ENCODE peak calls at places on chromosomes 16 and 17, in four cellular contexts. Z, H, A and L are unnamed samples.

GRCh38 chr17:49388692-49389513 is 25.8 kb downstream of the PHB1 start:
- DNase-seq in Z (no peak), H (no peak), A (no peak), L (no peak)

GRCh38 chr17:148757-149156 is 11.4 kb downstream of the SCGB1C2 start:
- DNase-seq in Z (no peak), H (peak; percentile 20), A (no peak), L (peak; percentile 64)

GRCh38 chr16:65867276-65867990 is 499.1 kb upstream of the CDH5 start:
- DNase-seq in Z (no peak), H (no peak), A (no peak), L (no peak)

GRCh38 chr16:57235128-57236092 is 9.6 kb upstream of the ARL2BP start:
- DNase-seq in Z (no peak), H (no peak), A (no peak), L (no peak)

GRCh38 chr17:29930399-29931010 is 477 bp upstream of the SSH2 start:
- DNase-seq in Z (peak; percentile 55), H (no peak), A (peak; percentile 4), L (no peak)

GRCh38 chr16:57946181-57946801 is 24.6 kb downstream of the CNGB1 start:
- DNase-seq in Z (no peak), H (no peak), A (no peak), L (no peak)

GRCh38 chr17:20992416-20992815 is 50.4 kb downstream of the USP22 start:
- DNase-seq in Z (no peak), H (no peak), A (no peak), L (peak; percentile 47)

GRCh38 chr16:27776556-27776955 is 226.6 kb downstream of the KATNIP start:
- DNase-seq in Z (no peak), H (no peak), A (no peak), L (no peak)

GRCh38 chr16:85055503-85056210 is 28.1 kb downstream of the KIAA0513 start:
- DNase-seq in Z (no peak), H (peak; percentile 64), A (peak; percentile 47), L (no peak)

GRCh38 chr17:78853926-78854394 is 13.3 kb upstream of the USP36 start:
- DNase-seq in Z (no peak), H (no peak), A (no peak), L (no peak)
- TF ChIP-seq POLR2AphosphoS5 in Z (no peak), H (no peak), A (peak; percentile 33), L (no peak)

GRCh38 chr17:17882182-17882581 is 45.4 kb upstream of the SREBF1 start:
- DNase-seq in Z (peak; percentile 46), H (no peak), A (no peak), L (no peak)

GRCh38 chr17:17883801-17884200 is 47.0 kb upstream of the SREBF1 start:
- DNase-seq in Z (no peak), H (no peak), A (no peak), L (no peak)

GRCh38 chr17:17876959-17877547 is 40.3 kb upstream of the SREBF1 start:
- DNase-seq in Z (no peak), H (no peak), A (peak; percentile 49), L (no peak)

GRCh38 chr17:17877548-17878358 is 41.0 kb upstream of the SREBF1 start:
- DNase-seq in Z (peak; percentile 59), H (peak; percentile 72), A (peak; percentile 87), L (peak; percentile 75)

GRCh38 chr17:17880577-17881196 is 43.9 kb upstream of the SREBF1 start:
- DNase-seq in Z (no peak), H (no peak), A (no peak), L (no peak)
- TF ChIP-seq POLR2AphosphoS5 in Z (no peak), H (no peak), A (no peak), L (no peak)

GRCh38 chr17:77462101-77462500 is 321.3 kb downstream of the SEC14L1 start:
- DNase-seq in Z (no peak), H (no peak), A (no peak), L (no peak)
- TF ChIP-seq POLR2AphosphoS5 in Z (no peak), H (no peak), A (no peak), L (no peak)

GRCh38 chr17:59542960-59543635 is 22.3 kb upstream of the DHX40 start:
- DNase-seq in Z (no peak), H (no peak), A (no peak), L (no peak)

GRCh38 chr17:59550703-59551102 is 14.7 kb upstream of the DHX40 start:
- DNase-seq in Z (no peak), H (no peak), A (no peak), L (no peak)

GRCh38 chr17:59545942-59546341 is 19.5 kb upstream of the DHX40 start:
- DNase-seq in Z (no peak), H (no peak), A (no peak), L (no peak)

DNA sequence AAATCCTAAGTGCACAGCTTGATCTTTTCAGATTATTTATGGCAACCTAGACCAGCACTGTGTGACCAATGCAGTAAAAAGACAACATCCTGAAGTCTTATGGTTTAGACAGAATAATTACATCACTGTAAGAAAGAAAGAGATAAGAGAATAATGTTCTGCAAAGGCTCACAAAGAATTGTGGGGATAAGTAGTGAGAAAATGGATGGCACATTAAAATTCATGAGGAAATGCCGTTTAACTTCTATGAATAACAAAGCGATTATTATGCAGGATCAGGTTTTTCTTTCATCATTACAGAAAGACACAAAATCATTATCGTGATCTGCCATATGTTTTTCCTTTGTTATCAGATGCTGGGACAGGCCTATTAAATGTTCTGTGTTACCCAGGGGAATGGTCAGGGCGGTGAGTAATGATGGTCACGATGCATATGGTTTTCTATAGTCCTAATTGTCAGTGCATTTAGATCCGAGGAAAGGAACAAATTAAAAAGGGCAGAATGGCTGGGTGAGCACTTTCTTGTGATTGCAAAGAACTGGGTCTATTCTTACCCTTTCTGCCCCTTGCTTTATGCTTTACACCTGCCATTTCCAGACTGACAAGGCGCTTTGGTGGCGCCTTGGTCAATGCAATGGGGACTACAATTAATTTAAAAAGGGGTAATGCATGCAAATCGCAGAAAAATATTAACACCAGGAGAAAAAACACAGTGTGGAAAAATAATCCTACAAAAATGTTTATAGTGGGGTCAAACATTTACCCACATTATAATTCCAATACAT is 18.1 kb upstream of the DHX40 start:
- DNase-seq in Z (peak; percentile 22), H (no peak), A (no peak), L (no peak)
- TF ChIP-seq POLR2AphosphoS5 in Z (no peak), H (no peak), A (no peak), L (no peak)

GRCh38 chr16:75108792-75109731 is 7.5 kb downstream of the LDHD start:
- DNase-seq in Z (no peak), H (peak; percentile 95), A (peak; percentile 79), L (peak; percentile 86)
- TF ChIP-seq POLR2AphosphoS5 in Z (peak; percentile 6), H (peak; percentile 43), A (peak; percentile 69), L (peak; percentile 44)

GRCh38 chr17:47252209-47252608 is 1.4 kb upstream of the ITGB3 start:
- DNase-seq in Z (no peak), H (no peak), A (no peak), L (no peak)

GRCh38 chr17:47252766-47253512 is 688 bp upstream of the ITGB3 start:
- DNase-seq in Z (peak; percentile 14), H (no peak), A (no peak), L (no peak)

GRCh38 chr17:47254403-47254943 is 846 bp downstream of the ITGB3 start:
- DNase-seq in Z (peak; percentile 43), H (no peak), A (no peak), L (no peak)

GRCh38 chr17:47251421-47251940 is 2.1 kb upstream of the ITGB3 start:
- DNase-seq in Z (peak; percentile 29), H (no peak), A (no peak), L (no peak)

GRCh38 chr17:47253541-47254402 is at the start of gene ITGB3:
- DNase-seq in Z (peak; percentile 90), H (peak; percentile 75), A (peak; percentile 47), L (peak; percentile 86)
- TF ChIP-seq POLR2AphosphoS5 in Z (no peak), H (peak; percentile 53), A (no peak), L (peak; percentile 31)

DNA sequence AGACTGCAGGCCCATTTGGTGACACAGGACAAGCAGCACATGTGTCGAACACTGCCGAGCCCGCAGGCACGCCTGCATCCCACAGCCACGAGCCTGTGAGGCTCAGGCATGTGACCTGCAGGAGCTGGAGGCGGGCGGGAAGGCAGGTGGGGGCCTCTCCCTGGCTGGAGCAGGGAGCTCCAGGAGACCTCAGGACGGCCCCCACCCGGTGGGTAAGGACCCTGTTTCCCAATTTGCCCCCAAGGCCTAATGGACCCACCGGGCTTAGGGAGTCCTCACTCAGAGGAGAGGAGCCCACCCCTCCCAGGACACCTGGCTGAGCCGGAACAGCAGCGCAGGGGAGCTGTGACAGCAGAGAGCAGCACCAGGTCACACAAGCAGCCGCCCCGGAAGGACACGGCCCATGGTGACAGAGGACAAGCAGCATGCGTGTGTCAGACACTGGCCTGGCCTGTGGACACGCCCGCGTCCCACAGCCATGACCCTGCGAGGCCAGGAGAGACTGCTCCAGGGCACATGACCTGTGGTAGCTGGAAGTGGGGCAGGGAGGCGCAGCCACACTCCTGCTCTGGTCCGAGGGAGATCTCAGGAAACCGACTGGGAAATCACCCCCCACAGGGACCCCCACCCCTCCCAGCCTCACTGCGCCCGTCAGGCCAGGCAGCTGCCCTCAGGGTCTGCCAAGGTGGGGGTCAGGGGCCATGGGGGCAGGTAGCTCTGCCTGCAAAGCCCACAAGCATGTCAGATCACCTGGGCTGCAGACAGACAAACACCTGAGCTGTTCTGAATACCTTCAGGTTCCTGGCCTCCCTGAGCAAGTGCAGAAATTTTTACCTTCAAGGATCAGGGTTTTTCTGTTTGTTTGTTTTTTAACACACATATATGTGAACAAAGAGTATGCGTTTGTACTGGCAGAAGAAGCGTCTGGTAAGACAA is 2.4 kb downstream of the SPSB3 start:
- DNase-seq in Z (no peak), H (no peak), A (no peak), L (no peak)
- TF ChIP-seq POLR2AphosphoS5 in Z (peak; percentile 31), H (no peak), A (no peak), L (no peak)

GRCh38 chr17:50931003-50931878 is 65.1 kb upstream of the TOB1 start:
- DNase-seq in Z (peak; percentile 90), H (no peak), A (peak; percentile 61), L (no peak)
- TF ChIP-seq POLR2AphosphoS5 in Z (no peak), H (no peak), A (peak; percentile 42), L (no peak)

GRCh38 chr17:83179811-83180210 is 100.4 kb downstream of the METRNL start:
- DNase-seq in Z (no peak), H (peak; percentile 3), A (no peak), L (peak; percentile 51)

GRCh38 chr17:83177611-83178532 is 98.5 kb downstream of the METRNL start:
- DNase-seq in Z (no peak), H (peak; percentile 45), A (no peak), L (no peak)

GRCh38 chr17:83180264-83180995 is 101.0 kb downstream of the METRNL start:
- DNase-seq in Z (no peak), H (peak; percentile 38), A (no peak), L (no peak)

GRCh38 chr17:83178533-83179201 is 99.3 kb downstream of the METRNL start:
- DNase-seq in Z (no peak), H (peak; percentile 48), A (no peak), L (no peak)

DNA sequence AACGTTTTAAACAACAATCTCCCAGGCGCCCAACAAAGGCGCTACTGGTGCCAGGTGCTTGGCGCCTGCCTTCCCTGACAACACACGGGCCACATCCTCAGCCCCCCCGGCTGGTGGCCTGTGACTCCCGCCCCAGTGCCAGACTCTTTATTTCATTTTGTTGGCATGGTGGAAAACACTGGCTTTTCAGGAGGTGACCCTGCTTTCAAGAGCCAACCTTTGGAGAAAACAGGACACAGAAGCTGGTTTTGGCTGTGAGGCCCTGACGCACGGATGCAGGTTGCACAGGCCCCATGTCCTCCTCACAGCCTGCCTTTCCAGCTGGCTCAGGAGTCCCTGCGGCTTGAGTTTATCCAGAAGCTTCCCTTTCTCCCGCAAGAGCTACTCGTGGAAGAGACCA is 100.0 kb downstream of the METRNL start:
- DNase-seq in Z (no peak), H (peak; percentile 50), A (no peak), L (peak; percentile 56)
- TF ChIP-seq POLR2AphosphoS5 in Z (no peak), H (no peak), A (no peak), L (no peak)